ENCODE peak calls at places on chromosomes 13 and 19, in seven cellular contexts. N is aorta, K is H54, V is HAP-1, F is astrocyte of the spinal cord, W is GM04504, S is ELR. Q is an unnamed sample.

GRCh38 chr19:17988161-17988560 is 19.8 kb upstream of the ARRDC2 start:
- DNase-seq in N (no peak), K (no peak), V (no peak), F (no peak), W (no peak), S (no peak), Q (no peak)

GRCh38 chr19:46303345-46303701 is 6.5 kb downstream of the HIF3A start:
- DNase-seq in N (no peak), K (no peak), V (no peak), F (no peak), W (no peak), S (no peak), Q (no peak)

GRCh38 chr19:30757836-30758617 is 385.8 kb downstream of the ZNF536 start:
- DNase-seq in N (no peak), K (no peak), V (no peak), F (no peak), W (no peak), S (no peak), Q (no peak)

GRCh38 chr13:33744589-33745369 is 73.2 kb upstream of the RFC3 start:
- DNase-seq in N (no peak), K (no peak), V (no peak), F (no peak), W (no peak), S (no peak), Q (peak; percentile 38)

GRCh38 chr19:45276284-45276687 is 25.2 kb downstream of the MARK4 start:
- DNase-seq in N (no peak), K (no peak), V (peak; percentile 91), F (no peak), W (no peak), S (no peak), Q (no peak)

GRCh38 chr19:49601482-49602038 is 10.6 kb downstream of the PRR12 start:
- DNase-seq in N (no peak), K (no peak), V (no peak), F (no peak), W (no peak), S (no peak), Q (no peak)

GRCh38 chr19:33698576-33699435 is 77.1 kb downstream of the CHST8 start:
- DNase-seq in N (peak; percentile 70), K (no peak), V (no peak), F (no peak), W (no peak), S (no peak), Q (no peak)

GRCh38 chr13:66513728-66514127 is 716.4 kb downstream of the PCDH9 start:
- DNase-seq in N (no peak), K (no peak), V (no peak), F (peak; percentile 63), W (no peak), S (peak; percentile 14), Q (no peak)

GRCh38 chr13:106753241-106753640 is 185.3 kb upstream of the ARGLU1 start:
- DNase-seq in N (no peak), K (no peak), V (no peak), F (no peak), W (no peak), S (no peak), Q (peak; percentile 36)

GRCh38 chr19:1079566-1080111 is 12.7 kb downstream of the ARHGAP45 start:
- DNase-seq in N (peak; percentile 74), K (no peak), V (no peak), F (no peak), W (no peak), S (no peak), Q (no peak)

Q was measured in HT-29.